ENCODE peak calls at places on chromosome 7, in five cellular contexts. Y is LoVo, W is Right ventricle myocardium superior, I is NCI-H1417, G is uterus. O is an unnamed sample.

GRCh38 chr7:47503283-47503682 is 78.6 kb downstream of the TNS3 start:
- DNase-seq in G (no peak), I (no peak), W (no peak), Y (no peak), O (no peak)

GRCh38 chr7:27243340-27244163 is 950 bp downstream of the EVX1 start:
- DNase-seq in W (no peak), G (no peak), I (no peak), Y (no peak), O (no peak)

GRCh38 chr7:55246181-55246580 is 119.0 kb upstream of the LANCL2 start:
- DNase-seq in W (no peak), I (no peak), Y (no peak), G (no peak), O (no peak)

GRCh38 chr7:134931487-134931886 is 54.8 kb upstream of the AGBL3 start:
- DNase-seq in I (no peak), W (no peak), Y (no peak), G (no peak), O (no peak)

GRCh38 chr7:7696458-7697119 is 21.8 kb downstream of the RPA3 start:
- DNase-seq in W (no peak), G (no peak), Y (no peak), I (no peak), O (no peak)

GRCh38 chr7:159091041-159091440 is 53.6 kb downstream of the VIPR2 start:
- DNase-seq in I (no peak), G (no peak), W (peak), Y (no peak), O (no peak)

GRCh38 chr7:132276986-132277716 is 299.1 kb downstream of the PLXNA4 start:
- DNase-seq in Y (no peak), W (no peak), I (no peak), G (no peak), O (no peak)

GRCh38 chr7:143811-144453 is 48.4 kb upstream of the FAM20C start:
- DNase-seq in I (no peak), W (no peak), G (no peak), Y (no peak), O (no peak)

GRCh38 chr7:100602889-100603696 is 930 bp downstream of the PCOLCE start:
- DNase-seq in Y (no peak), G (peak), I (no peak), W (peak), O (no peak)

GRCh38 chr7:45363669-45364068 is 206.1 kb downstream of the RAMP3 start:
- DNase-seq in Y (no peak), G (no peak), I (no peak), W (no peak), O (no peak)

GRCh38 chr7:130912910-130913720 is 179.1 kb upstream of the KLF14 start:
- DNase-seq in G (peak), I (peak), W (peak), Y (peak), O (peak)

GRCh38 chr7:54827719-54828118 is 68.7 kb upstream of the SEC61G start:
- DNase-seq in I (no peak), G (no peak), W (no peak), Y (no peak), O (no peak)

GRCh38 chr7:2126621-2127020 is 106.1 kb downstream of the MAD1L1 start:
- DNase-seq in G (no peak), Y (no peak), I (no peak), W (no peak), O (no peak)

GRCh38 chr7:69699949-69700715 is 101.9 kb downstream of the AUTS2 start:
- DNase-seq in W (no peak), Y (no peak), I (no peak), G (no peak), O (no peak)

GRCh38 chr7:151168022-151168786 is 710 bp upstream of the GBX1 start:
- DNase-seq in Y (peak), I (no peak), G (no peak), W (peak), O (peak)

GRCh38 chr7:73827568-73828106 is 3.2 kb upstream of the CLDN4 start:
- DNase-seq in G (peak), I (peak), Y (peak), W (no peak), O (no peak)

GRCh38 chr7:97471491-97471890 is 260.4 kb upstream of the TAC1 start:
- DNase-seq in G (no peak), W (no peak), I (no peak), Y (no peak), O (no peak)

GRCh38 chr7:139328375-139328774 is 12.8 kb upstream of the FMC1 start:
- DNase-seq in G (no peak), W (no peak), I (no peak), Y (no peak), O (no peak)

GRCh38 chr7:158160199-158160598 is 427.4 kb downstream of the PTPRN2 start:
- DNase-seq in I (no peak), G (no peak), Y (no peak), W (no peak), O (no peak)

GRCh38 chr7:117582219-117582704 is 102.4 kb downstream of the CFTR start:
- DNase-seq in G (no peak), Y (peak), I (no peak), W (peak), O (no peak)

GRCh38 chr7:138505361-138505873 is 45.4 kb downstream of the TRIM24 start:
- DNase-seq in Y (no peak), W (no peak), G (no peak), I (no peak), O (no peak)

GRCh38 chr7:98210513-98211220 is 572 bp upstream of the BHLHA15 start:
- DNase-seq in W (no peak), I (peak), G (no peak), Y (peak), O (no peak)

GRCh38 chr7:44637788-44638594 is 31.6 kb downstream of the OGDH start:
- DNase-seq in W (peak), Y (peak), I (no peak), G (peak), O (peak)

GRCh38 chr7:17506090-17506489 is 207.6 kb downstream of the AHR start:
- DNase-seq in G (no peak), W (no peak), Y (peak), I (no peak), O (no peak)

GRCh38 chr7:142455392-142455791 is 197.5 kb upstream of the PRSS58 start:
- DNase-seq in Y (no peak), I (no peak), G (no peak), W (no peak), O (no peak)

GRCh38 chr7:156968183-156968582 is 18.7 kb downstream of the NOM1 start:
- DNase-seq in I (no peak), W (no peak), G (no peak), Y (no peak), O (no peak)

GRCh38 chr7:13880789-13881188 is 108.7 kb downstream of the ETV1 start:
- DNase-seq in Y (peak), W (no peak), G (no peak), I (no peak), O (no peak)

GRCh38 chr7:11434371-11434770 is 397.6 kb downstream of the THSD7A start:
- DNase-seq in W (no peak), I (no peak), Y (no peak), G (no peak), O (no peak)

GRCh38 chr7:94561841-94562514 is 52.4 kb downstream of the CASD1 start:
- DNase-seq in I (no peak), G (no peak), Y (no peak), W (no peak), O (no peak)